ENCODE peak calls at places on chromosome 2, in six cellular contexts. One of them, this sample, is unnamed.

GRCh38 chr2:42842418-42842817 is 50.0 kb upstream of the HAAO start:
- DNase-seq in SK-N-SH: no peak
- DNase-seq in GM12878: no peak
- DNase-seq in GM12891: no peak
- DNase-seq in GM12892: no peak
- DNase-seq in H1: no peak
- DNase-seq in this sample: no peak

GRCh38 chr2:72032481-72033041 is 115.1 kb downstream of the CYP26B1 start:
- DNase-seq in SK-N-SH: peak
- DNase-seq in GM12878: no peak
- DNase-seq in GM12892: no peak
- DNase-seq in H1: no peak
- DNase-seq in GM12891: no peak
- DNase-seq in this sample: no peak

GRCh38 chr2:173027181-173028128 is 48.2 kb upstream of the MAP3K20 start:
- DNase-seq in GM12892: peak
- DNase-seq in H1: peak
- DNase-seq in GM12891: peak
- DNase-seq in GM12878: peak
- DNase-seq in SK-N-SH: peak
- DNase-seq in this sample: peak

GRCh38 chr2:1979569-1979968 is 235.3 kb upstream of the PXDN start:
- DNase-seq in GM12891: no peak
- DNase-seq in GM12892: no peak
- DNase-seq in H1: no peak
- DNase-seq in GM12878: no peak
- DNase-seq in SK-N-SH: peak
- DNase-seq in this sample: no peak

GRCh38 chr2:25323042-25323514 is 18.6 kb downstream of the DNMT3A start:
- DNase-seq in SK-N-SH: no peak
- DNase-seq in GM12878: no peak
- DNase-seq in GM12891: no peak
- DNase-seq in H1: peak
- DNase-seq in GM12892: no peak
- DNase-seq in this sample: no peak

GRCh38 chr2:66560683-66561082 is 125.8 kb downstream of the MEIS1 start:
- DNase-seq in GM12892: no peak
- DNase-seq in H1: no peak
- DNase-seq in SK-N-SH: no peak
- DNase-seq in GM12891: no peak
- DNase-seq in GM12878: no peak
- DNase-seq in this sample: no peak

GRCh38 chr2:165287083-165287778 is 48.0 kb downstream of the SCN2A start:
- DNase-seq in GM12878: no peak
- DNase-seq in GM12891: no peak
- DNase-seq in GM12892: no peak
- DNase-seq in H1: no peak
- DNase-seq in SK-N-SH: no peak
- DNase-seq in this sample: no peak

GRCh38 chr2:101983486-101983885 is 8.3 kb upstream of the IL1R2 start:
- DNase-seq in GM12878: no peak
- DNase-seq in GM12892: no peak
- DNase-seq in H1: no peak
- DNase-seq in SK-N-SH: no peak
- DNase-seq in GM12891: no peak
- DNase-seq in this sample: no peak

GRCh38 chr2:236536727-236537398 is 32.8 kb upstream of the ACKR3 start:
- DNase-seq in GM12891: no peak
- DNase-seq in SK-N-SH: no peak
- DNase-seq in GM12892: no peak
- DNase-seq in H1: no peak
- DNase-seq in GM12878: peak
- DNase-seq in this sample: no peak

GRCh38 chr2:175107146-175107545 is 60.9 kb downstream of the ATF2 start:
- DNase-seq in GM12892: no peak
- DNase-seq in SK-N-SH: no peak
- DNase-seq in H1: no peak
- DNase-seq in GM12878: no peak
- DNase-seq in GM12891: no peak
- DNase-seq in this sample: no peak

GRCh38 chr2:96533292-96534073 is 3.1 kb upstream of the ARID5A start:
- DNase-seq in SK-N-SH: no peak
- DNase-seq in GM12892: no peak
- DNase-seq in GM12891: no peak
- DNase-seq in H1: no peak
- DNase-seq in GM12878: no peak
- DNase-seq in this sample: no peak

GRCh38 chr2:171318463-171318934 is 115.3 kb downstream of the METTL8 start:
- DNase-seq in GM12892: no peak
- DNase-seq in SK-N-SH: no peak
- DNase-seq in GM12891: no peak
- DNase-seq in H1: no peak
- DNase-seq in GM12878: no peak
- DNase-seq in this sample: no peak

GRCh38 chr2:205665791-205666190 is 16.5 kb upstream of the NRP2 start:
- DNase-seq in GM12878: no peak
- DNase-seq in GM12891: no peak
- DNase-seq in SK-N-SH: no peak
- DNase-seq in H1: no peak
- DNase-seq in GM12892: no peak
- DNase-seq in this sample: no peak

GRCh38 chr2:82992948-82993347 is 1466.1 kb downstream of the SUCLG1 start:
- DNase-seq in GM12891: no peak
- DNase-seq in GM12892: no peak
- DNase-seq in SK-N-SH: no peak
- DNase-seq in H1: no peak
- DNase-seq in GM12878: no peak
- DNase-seq in this sample: no peak

GRCh38 chr2:154588838-154589237 is 109.7 kb upstream of the KCNJ3 start:
- DNase-seq in GM12892: no peak
- DNase-seq in GM12878: no peak
- DNase-seq in GM12891: no peak
- DNase-seq in SK-N-SH: no peak
- DNase-seq in H1: no peak
- DNase-seq in this sample: no peak

GRCh38 chr2:88481937-88482336 is 29.4 kb upstream of the FOXI3 start:
- DNase-seq in GM12892: no peak
- DNase-seq in GM12878: no peak
- DNase-seq in H1: no peak
- DNase-seq in SK-N-SH: no peak
- DNase-seq in GM12891: no peak
- DNase-seq in this sample: no peak

GRCh38 chr2:232340171-232340935 is 38.2 kb upstream of the ALPP start:
- DNase-seq in GM12892: no peak
- DNase-seq in SK-N-SH: no peak
- DNase-seq in GM12891: no peak
- DNase-seq in GM12878: no peak
- DNase-seq in H1: no peak
- DNase-seq in this sample: no peak

GRCh38 chr2:7812231-7812995 is 869.4 kb upstream of the ID2 start:
- DNase-seq in SK-N-SH: no peak
- DNase-seq in GM12892: no peak
- DNase-seq in H1: no peak
- DNase-seq in GM12891: no peak
- DNase-seq in GM12878: no peak
- DNase-seq in this sample: no peak

GRCh38 chr2:15084826-15085489 is 452.4 kb downstream of the LRATD1 start:
- DNase-seq in GM12878: no peak
- DNase-seq in GM12891: no peak
- DNase-seq in GM12892: no peak
- DNase-seq in SK-N-SH: peak
- DNase-seq in H1: no peak
- DNase-seq in this sample: no peak

GRCh38 chr2:9909106-9909505 is 42.4 kb upstream of the GRHL1 start:
- DNase-seq in SK-N-SH: no peak
- DNase-seq in GM12892: no peak
- DNase-seq in H1: no peak
- DNase-seq in GM12891: no peak
- DNase-seq in GM12878: no peak
- DNase-seq in this sample: no peak

GRCh38 chr2:84231474-84231873 is 227.6 kb downstream of the SUCLG1 start:
- DNase-seq in GM12878: no peak
- DNase-seq in H1: no peak
- DNase-seq in GM12891: no peak
- DNase-seq in GM12892: no peak
- DNase-seq in SK-N-SH: no peak
- DNase-seq in this sample: no peak

GRCh38 chr2:190443778-190444481 is 35.8 kb downstream of the MFSD6 start:
- DNase-seq in SK-N-SH: peak
- DNase-seq in H1: no peak
- DNase-seq in GM12878: no peak
- DNase-seq in GM12892: no peak
- DNase-seq in GM12891: no peak
- DNase-seq in this sample: no peak

GRCh38 chr2:200288670-200289429 is 17.6 kb upstream of the SPATS2L start:
- DNase-seq in GM12878: no peak
- DNase-seq in H1: no peak
- DNase-seq in GM12891: no peak
- DNase-seq in SK-N-SH: no peak
- DNase-seq in GM12892: no peak
- DNase-seq in this sample: no peak
- TF ChIP-seq TAF1 in GM12878: no peak
- TF ChIP-seq TAF1 in H1: no peak
- TF ChIP-seq TAF1 in GM12891: no peak
- TF ChIP-seq TAF1 in SK-N-SH: no peak
- TF ChIP-seq TAF1 in GM12892: no peak
- TF ChIP-seq TAF1 in this sample: no peak

DNA sequence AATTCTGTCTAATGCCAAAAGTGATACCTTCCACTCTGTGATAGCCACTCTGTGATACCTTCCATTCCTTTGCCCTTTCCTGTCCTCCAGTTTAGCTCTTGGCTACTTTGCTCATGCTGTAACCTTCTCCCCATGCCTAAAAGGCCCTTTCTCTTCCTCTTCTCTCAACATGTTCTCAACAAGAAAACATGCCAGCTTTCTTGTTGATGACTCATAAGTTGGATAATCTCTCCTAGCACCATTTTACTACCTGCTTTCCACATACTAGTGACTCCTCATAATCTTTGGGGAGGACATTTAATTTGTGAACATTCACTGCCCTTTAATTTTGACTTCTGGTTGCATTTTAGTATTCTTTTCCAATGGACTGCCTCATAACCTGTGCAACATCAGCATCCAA is 55.9 kb upstream of the NT5C1B start:
- DNase-seq in GM12891: no peak
- DNase-seq in GM12878: no peak
- DNase-seq in GM12892: no peak
- DNase-seq in SK-N-SH: no peak
- DNase-seq in H1: no peak
- DNase-seq in this sample: no peak
- TF ChIP-seq TAF1 in GM12891: no peak
- TF ChIP-seq TAF1 in GM12878: no peak
- TF ChIP-seq TAF1 in GM12892: no peak
- TF ChIP-seq TAF1 in SK-N-SH: no peak
- TF ChIP-seq TAF1 in H1: no peak
- TF ChIP-seq TAF1 in this sample: no peak

DNA sequence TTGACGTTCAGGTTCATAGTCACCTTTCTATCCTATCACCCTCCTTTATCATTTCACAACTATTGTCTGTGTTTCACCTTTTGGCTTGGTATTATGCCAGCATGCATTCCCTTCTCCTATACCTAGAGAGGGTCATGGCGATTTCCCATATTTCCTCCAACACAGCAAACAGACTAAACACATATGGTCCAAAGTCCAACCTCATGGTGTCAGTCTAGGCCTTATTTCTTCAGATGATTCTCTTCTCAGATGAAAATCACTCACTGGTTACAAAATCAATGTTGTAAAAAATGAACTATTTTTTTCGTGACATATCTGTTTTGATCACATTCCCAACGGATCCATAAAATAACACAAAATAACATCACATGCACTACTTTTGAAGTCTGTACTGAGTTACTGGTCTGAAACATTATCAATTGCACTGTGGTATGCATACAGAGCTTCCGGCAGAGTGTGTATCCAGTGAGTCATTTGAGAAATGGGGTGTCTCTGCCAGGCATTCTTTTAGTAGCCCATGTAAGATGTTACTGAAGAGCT is 204.8 kb upstream of the GALNT5 start:
- DNase-seq in GM12891: no peak
- DNase-seq in SK-N-SH: no peak
- DNase-seq in H1: no peak
- DNase-seq in GM12878: no peak
- DNase-seq in GM12892: no peak
- DNase-seq in this sample: peak
- TF ChIP-seq TAF1 in GM12891: no peak
- TF ChIP-seq TAF1 in SK-N-SH: no peak
- TF ChIP-seq TAF1 in H1: no peak
- TF ChIP-seq TAF1 in GM12878: no peak
- TF ChIP-seq TAF1 in GM12892: no peak
- TF ChIP-seq TAF1 in this sample: no peak

DNA sequence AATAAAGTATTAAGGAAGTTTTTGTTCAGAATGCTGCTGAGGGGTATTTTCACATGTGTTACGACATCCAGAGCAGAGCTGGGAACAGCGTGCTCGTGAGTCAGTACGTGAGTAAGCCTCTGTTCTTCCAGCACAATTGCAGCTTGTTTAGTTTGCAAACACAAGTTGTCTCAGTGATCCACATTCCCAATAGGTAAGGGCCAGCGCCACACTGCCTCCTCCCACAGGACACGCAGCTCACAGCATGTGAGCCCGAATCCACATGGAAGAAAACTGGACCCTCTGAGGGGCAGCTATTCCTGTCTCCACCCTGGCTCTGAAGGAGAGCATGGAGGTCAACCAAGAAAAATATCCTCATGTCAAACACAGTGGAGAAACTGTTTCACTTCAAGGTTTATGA is 173.9 kb upstream of the PID1 start:
- DNase-seq in SK-N-SH: no peak
- DNase-seq in H1: peak
- DNase-seq in GM12891: no peak
- DNase-seq in GM12878: no peak
- DNase-seq in GM12892: no peak
- DNase-seq in this sample: peak
- TF ChIP-seq TAF1 in SK-N-SH: no peak
- TF ChIP-seq TAF1 in H1: no peak
- TF ChIP-seq TAF1 in GM12891: no peak
- TF ChIP-seq TAF1 in GM12878: no peak
- TF ChIP-seq TAF1 in GM12892: no peak
- TF ChIP-seq TAF1 in this sample: no peak

GRCh38 chr2:28047698-28048097 is 157.2 kb downstream of the BABAM2 start:
- DNase-seq in GM12878: no peak
- DNase-seq in GM12892: no peak
- DNase-seq in GM12891: no peak
- DNase-seq in SK-N-SH: no peak
- DNase-seq in H1: no peak
- DNase-seq in this sample: no peak
- TF ChIP-seq TAF1 in GM12878: no peak
- TF ChIP-seq TAF1 in GM12892: no peak
- TF ChIP-seq TAF1 in GM12891: no peak
- TF ChIP-seq TAF1 in SK-N-SH: no peak
- TF ChIP-seq TAF1 in H1: no peak
- TF ChIP-seq TAF1 in this sample: no peak

This sample was measured in HepG2.